ENCODE peak calls at places on chromosomes 12 and 14, in eight cellular contexts. One of them, this sample, is unnamed.

GRCh38 chr12:26869908-26870459 is 37.0 kb upstream of the ITPR2 start:
- DNase-seq in upper lobe of left lung: no peak
- DNase-seq in tibial artery: no peak
- DNase-seq in transverse colon: no peak
- DNase-seq in cardiac muscle cell: no peak
- DNase-seq in left ventricle myocardium inferior: no peak
- DNase-seq in mammary epithelial cell: no peak
- DNase-seq in hepatocyte: no peak
- DNase-seq in this sample: no peak

GRCh38 chr12:91040356-91040755 is 17.5 kb downstream of the KERA start:
- DNase-seq in upper lobe of left lung: no peak
- DNase-seq in tibial artery: no peak
- DNase-seq in transverse colon: no peak
- DNase-seq in cardiac muscle cell: no peak
- DNase-seq in left ventricle myocardium inferior: no peak
- DNase-seq in mammary epithelial cell: no peak
- DNase-seq in hepatocyte: no peak
- DNase-seq in this sample: no peak

GRCh38 chr12:21677622-21678277 is 20.1 kb upstream of the LDHB start:
- DNase-seq in upper lobe of left lung: no peak
- DNase-seq in tibial artery: no peak
- DNase-seq in transverse colon: no peak
- DNase-seq in cardiac muscle cell: no peak
- DNase-seq in left ventricle myocardium inferior: no peak
- DNase-seq in mammary epithelial cell: no peak
- DNase-seq in hepatocyte: no peak
- DNase-seq in this sample: no peak

GRCh38 chr14:77864085-77864484 is 64.2 kb downstream of the ADCK1 start:
- DNase-seq in upper lobe of left lung: no peak
- DNase-seq in tibial artery: no peak
- DNase-seq in transverse colon: no peak
- DNase-seq in cardiac muscle cell: peak; percentile 19
- DNase-seq in left ventricle myocardium inferior: no peak
- DNase-seq in mammary epithelial cell: no peak
- DNase-seq in hepatocyte: no peak
- DNase-seq in this sample: no peak

GRCh38 chr14:91244501-91244901 is at the start of gene GPR68:
- DNase-seq in upper lobe of left lung: peak; percentile 74
- DNase-seq in tibial artery: peak; percentile 77
- DNase-seq in transverse colon: peak; percentile 22
- DNase-seq in cardiac muscle cell: peak; percentile 82
- DNase-seq in left ventricle myocardium inferior: peak; percentile 58
- DNase-seq in mammary epithelial cell: no peak
- DNase-seq in hepatocyte: peak; percentile 51
- DNase-seq in this sample: peak; percentile 66

GRCh38 chr14:73262427-73263183 is 25.3 kb downstream of the PAPLN start:
- DNase-seq in upper lobe of left lung: peak; percentile 63
- DNase-seq in tibial artery: no peak
- DNase-seq in transverse colon: no peak
- DNase-seq in cardiac muscle cell: no peak
- DNase-seq in left ventricle myocardium inferior: no peak
- DNase-seq in mammary epithelial cell: no peak
- DNase-seq in hepatocyte: no peak
- DNase-seq in this sample: no peak

GRCh38 chr14:79412822-79413221 is 798.5 kb downstream of the DIO2 start:
- DNase-seq in upper lobe of left lung: no peak
- DNase-seq in tibial artery: no peak
- DNase-seq in transverse colon: no peak
- DNase-seq in cardiac muscle cell: no peak
- DNase-seq in left ventricle myocardium inferior: no peak
- DNase-seq in mammary epithelial cell: no peak
- DNase-seq in hepatocyte: no peak
- DNase-seq in this sample: no peak

GRCh38 chr12:45244561-45245348 is 28.9 kb downstream of the ANO6 start:
- DNase-seq in upper lobe of left lung: no peak
- DNase-seq in tibial artery: no peak
- DNase-seq in transverse colon: no peak
- DNase-seq in cardiac muscle cell: peak; percentile 77
- DNase-seq in left ventricle myocardium inferior: no peak
- DNase-seq in mammary epithelial cell: no peak
- DNase-seq in hepatocyte: no peak
- DNase-seq in this sample: no peak

GRCh38 chr14:103393687-103394626 is 8.7 kb downstream of the MARK3 start:
- DNase-seq in upper lobe of left lung: no peak
- DNase-seq in tibial artery: no peak
- DNase-seq in transverse colon: no peak
- DNase-seq in cardiac muscle cell: peak; percentile 54
- DNase-seq in left ventricle myocardium inferior: no peak
- DNase-seq in mammary epithelial cell: no peak
- DNase-seq in hepatocyte: peak; percentile 34
- DNase-seq in this sample: no peak

GRCh38 chr14:89190779-89191513 is 226.1 kb downstream of the FOXN3 start:
- DNase-seq in upper lobe of left lung: peak; percentile 36
- DNase-seq in tibial artery: no peak
- DNase-seq in transverse colon: no peak
- DNase-seq in cardiac muscle cell: no peak
- DNase-seq in left ventricle myocardium inferior: no peak
- DNase-seq in mammary epithelial cell: no peak
- DNase-seq in hepatocyte: no peak
- DNase-seq in this sample: no peak

GRCh38 chr14:52363001-52363704 is 49.0 kb downstream of the PTGER2 start:
- DNase-seq in upper lobe of left lung: no peak
- DNase-seq in tibial artery: no peak
- DNase-seq in transverse colon: no peak
- DNase-seq in cardiac muscle cell: no peak
- DNase-seq in left ventricle myocardium inferior: no peak
- DNase-seq in mammary epithelial cell: no peak
- DNase-seq in hepatocyte: no peak
- DNase-seq in this sample: no peak

GRCh38 chr12:12786716-12787601 is 1.5 kb downstream of the APOLD1 start:
- DNase-seq in upper lobe of left lung: peak; percentile 96
- DNase-seq in tibial artery: peak; percentile 92
- DNase-seq in transverse colon: peak; percentile 81
- DNase-seq in cardiac muscle cell: peak; percentile 90
- DNase-seq in left ventricle myocardium inferior: peak; percentile 85
- DNase-seq in mammary epithelial cell: peak; percentile 74
- DNase-seq in hepatocyte: peak; percentile 92
- DNase-seq in this sample: peak; percentile 86

GRCh38 chr12:12717586-12718381 is 616 bp downstream of the CDKN1B start:
- DNase-seq in upper lobe of left lung: peak; percentile 87
- DNase-seq in tibial artery: peak; percentile 73
- DNase-seq in transverse colon: peak; percentile 33
- DNase-seq in cardiac muscle cell: peak; percentile 26
- DNase-seq in left ventricle myocardium inferior: peak; percentile 27
- DNase-seq in mammary epithelial cell: peak; percentile 37
- DNase-seq in hepatocyte: peak; percentile 41
- DNase-seq in this sample: peak; percentile 41

GRCh38 chr12:116539905-116540482 is 19.2 kb upstream of the MAP1LC3B2 start:
- DNase-seq in upper lobe of left lung: no peak
- DNase-seq in tibial artery: peak; percentile 67
- DNase-seq in transverse colon: peak; percentile 38
- DNase-seq in cardiac muscle cell: peak; percentile 70
- DNase-seq in left ventricle myocardium inferior: peak; percentile 53
- DNase-seq in mammary epithelial cell: peak; percentile 68
- DNase-seq in hepatocyte: peak; percentile 62
- DNase-seq in this sample: peak; percentile 67

GRCh38 chr12:113359939-113360748 is 1.8 kb downstream of the PLBD2 start:
- DNase-seq in upper lobe of left lung: no peak
- DNase-seq in tibial artery: no peak
- DNase-seq in transverse colon: no peak
- DNase-seq in cardiac muscle cell: peak; percentile 11
- DNase-seq in left ventricle myocardium inferior: peak; percentile 23
- DNase-seq in mammary epithelial cell: no peak
- DNase-seq in hepatocyte: no peak
- DNase-seq in this sample: no peak

GRCh38 chr14:36655963-36656768 is 5.5 kb upstream of the PAX9 start:
- DNase-seq in upper lobe of left lung: no peak
- DNase-seq in tibial artery: no peak
- DNase-seq in transverse colon: peak; percentile 32
- DNase-seq in cardiac muscle cell: no peak
- DNase-seq in left ventricle myocardium inferior: no peak
- DNase-seq in mammary epithelial cell: no peak
- DNase-seq in hepatocyte: peak; percentile 37
- DNase-seq in this sample: no peak

GRCh38 chr14:59187802-59188460 is 536 bp upstream of the DAAM1 start:
- DNase-seq in upper lobe of left lung: no peak
- DNase-seq in tibial artery: peak; percentile 69
- DNase-seq in transverse colon: peak; percentile 31
- DNase-seq in cardiac muscle cell: no peak
- DNase-seq in left ventricle myocardium inferior: peak; percentile 35
- DNase-seq in mammary epithelial cell: no peak
- DNase-seq in hepatocyte: peak; percentile 50
- DNase-seq in this sample: peak; percentile 60

GRCh38 chr14:31251028-31251958 is 43.7 kb upstream of the HECTD1 start:
- DNase-seq in upper lobe of left lung: no peak
- DNase-seq in tibial artery: no peak
- DNase-seq in transverse colon: peak; percentile 69
- DNase-seq in cardiac muscle cell: no peak
- DNase-seq in left ventricle myocardium inferior: no peak
- DNase-seq in mammary epithelial cell: no peak
- DNase-seq in hepatocyte: no peak
- DNase-seq in this sample: no peak

GRCh38 chr12:11812558-11813421 is 163.3 kb downstream of the ETV6 start:
- DNase-seq in upper lobe of left lung: peak; percentile 43
- DNase-seq in tibial artery: no peak
- DNase-seq in transverse colon: peak; percentile 50
- DNase-seq in cardiac muscle cell: peak; percentile 54
- DNase-seq in left ventricle myocardium inferior: no peak
- DNase-seq in mammary epithelial cell: peak; percentile 36
- DNase-seq in hepatocyte: peak; percentile 35
- DNase-seq in this sample: peak; percentile 65

GRCh38 chr12:13024151-13024946 is 19.8 kb upstream of the FAM234B start:
- DNase-seq in upper lobe of left lung: no peak
- DNase-seq in tibial artery: no peak
- DNase-seq in transverse colon: peak; percentile 33
- DNase-seq in cardiac muscle cell: peak; percentile 70
- DNase-seq in left ventricle myocardium inferior: no peak
- DNase-seq in mammary epithelial cell: no peak
- DNase-seq in hepatocyte: peak; percentile 43
- DNase-seq in this sample: no peak

GRCh38 chr14:63249112-63249511 is 44.9 kb downstream of the RHOJ start:
- DNase-seq in upper lobe of left lung: no peak
- DNase-seq in tibial artery: no peak
- DNase-seq in transverse colon: no peak
- DNase-seq in cardiac muscle cell: peak; percentile 41
- DNase-seq in left ventricle myocardium inferior: no peak
- DNase-seq in mammary epithelial cell: no peak
- DNase-seq in hepatocyte: no peak
- DNase-seq in this sample: no peak

GRCh38 chr12:98572010-98572409 is 21.5 kb upstream of the SLC25A3 start:
- DNase-seq in upper lobe of left lung: no peak
- DNase-seq in tibial artery: no peak
- DNase-seq in transverse colon: no peak
- DNase-seq in cardiac muscle cell: peak; percentile 9
- DNase-seq in left ventricle myocardium inferior: no peak
- DNase-seq in mammary epithelial cell: no peak
- DNase-seq in hepatocyte: no peak
- DNase-seq in this sample: no peak

GRCh38 chr14:95838862-95839261 is 37.8 kb upstream of the TUNAR start:
- DNase-seq in upper lobe of left lung: no peak
- DNase-seq in tibial artery: no peak
- DNase-seq in transverse colon: no peak
- DNase-seq in cardiac muscle cell: no peak
- DNase-seq in left ventricle myocardium inferior: no peak
- DNase-seq in mammary epithelial cell: no peak
- DNase-seq in hepatocyte: no peak
- DNase-seq in this sample: no peak

GRCh38 chr12:71605034-71605433 is 58.6 kb downstream of the ZFC3H1 start:
- DNase-seq in upper lobe of left lung: no peak
- DNase-seq in tibial artery: no peak
- DNase-seq in transverse colon: no peak
- DNase-seq in cardiac muscle cell: no peak
- DNase-seq in left ventricle myocardium inferior: no peak
- DNase-seq in mammary epithelial cell: no peak
- DNase-seq in hepatocyte: no peak
- DNase-seq in this sample: no peak

GRCh38 chr12:115060477-115061168 is 376.6 kb upstream of the TBX3 start:
- DNase-seq in upper lobe of left lung: no peak
- DNase-seq in tibial artery: no peak
- DNase-seq in transverse colon: no peak
- DNase-seq in cardiac muscle cell: no peak
- DNase-seq in left ventricle myocardium inferior: no peak
- DNase-seq in mammary epithelial cell: no peak
- DNase-seq in hepatocyte: peak; percentile 13
- DNase-seq in this sample: no peak

GRCh38 chr12:2191534-2192153 is 138.9 kb downstream of the CACNA1C start:
- DNase-seq in upper lobe of left lung: no peak
- DNase-seq in tibial artery: no peak
- DNase-seq in transverse colon: no peak
- DNase-seq in cardiac muscle cell: no peak
- DNase-seq in left ventricle myocardium inferior: no peak
- DNase-seq in mammary epithelial cell: no peak
- DNase-seq in hepatocyte: no peak
- DNase-seq in this sample: no peak
- H3K4me3 ChIP-seq in upper lobe of left lung: no peak overlapping the region
- H3K4me3 ChIP-seq in tibial artery: no peak overlapping the region
- H3K4me3 ChIP-seq in transverse colon: no peak overlapping the region
- H3K4me3 ChIP-seq in cardiac muscle cell: no peak overlapping the region
- H3K4me3 ChIP-seq in left ventricle myocardium inferior: no peak overlapping the region
- H3K4me3 ChIP-seq in mammary epithelial cell: no peak overlapping the region
- H3K4me3 ChIP-seq in hepatocyte: no peak overlapping the region
- H3K4me3 ChIP-seq in this sample: no peak overlapping the region

GRCh38 chr12:4435537-4435936 is 10.1 kb downstream of the FGF6 start:
- DNase-seq in upper lobe of left lung: no peak
- DNase-seq in tibial artery: no peak
- DNase-seq in transverse colon: no peak
- DNase-seq in cardiac muscle cell: no peak
- DNase-seq in left ventricle myocardium inferior: no peak
- DNase-seq in mammary epithelial cell: no peak
- DNase-seq in hepatocyte: no peak
- DNase-seq in this sample: no peak
- H3K27me3 ChIP-seq in upper lobe of left lung: no peaks in the 10 kb centered on the region
- H3K27me3 ChIP-seq in tibial artery: no peaks in the 10 kb centered on the region
- H3K27me3 ChIP-seq in transverse colon: no peaks in the 10 kb centered on the region
- H3K27me3 ChIP-seq in cardiac muscle cell: no peaks in the 10 kb centered on the region
- H3K27me3 ChIP-seq in left ventricle myocardium inferior: peaks cover 10% of the 10 kb centered on the region
- H3K27me3 ChIP-seq in mammary epithelial cell: no peaks in the 10 kb centered on the region
- H3K27me3 ChIP-seq in hepatocyte: peaks cover 20% of the 10 kb centered on the region
- H3K27me3 ChIP-seq in this sample: no peaks in the 10 kb centered on the region

DNA sequence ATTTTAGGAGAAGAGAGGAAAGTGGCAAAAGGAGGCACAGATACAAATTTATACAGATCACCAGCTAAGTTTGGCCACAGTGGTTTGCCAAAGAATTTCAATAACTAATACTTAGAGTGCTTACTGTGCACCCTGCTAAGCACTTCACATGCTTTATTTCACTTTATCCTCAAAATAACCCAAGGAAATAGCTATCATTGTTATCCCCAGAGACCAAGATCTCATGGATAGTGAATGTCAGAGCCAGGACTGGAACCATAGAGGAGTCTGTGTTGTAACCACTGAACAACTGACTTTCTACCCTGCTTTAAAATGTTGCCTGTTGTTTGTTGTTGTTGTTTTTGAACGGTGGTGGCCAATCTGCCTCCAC is 1.3 kb upstream of the TCP11L2 start:
- DNase-seq in upper lobe of left lung: no peak
- DNase-seq in tibial artery: no peak
- DNase-seq in transverse colon: no peak
- DNase-seq in cardiac muscle cell: peak; percentile 11
- DNase-seq in left ventricle myocardium inferior: no peak
- DNase-seq in mammary epithelial cell: no peak
- DNase-seq in hepatocyte: no peak
- DNase-seq in this sample: no peak
- TF ChIP-seq CTCF in upper lobe of left lung: no peak
- TF ChIP-seq CTCF in tibial artery: no peak
- TF ChIP-seq CTCF in transverse colon: no peak
- TF ChIP-seq CTCF in cardiac muscle cell: no peak
- TF ChIP-seq CTCF in left ventricle myocardium inferior: no peak
- TF ChIP-seq CTCF in mammary epithelial cell: no peak
- TF ChIP-seq CTCF in hepatocyte: no peak
- TF ChIP-seq CTCF in this sample: no peak

GRCh38 chr14:101721951-101722661 is 39.4 kb upstream of the PPP2R5C start:
- DNase-seq in upper lobe of left lung: no peak
- DNase-seq in tibial artery: no peak
- DNase-seq in transverse colon: peak; percentile 83
- DNase-seq in cardiac muscle cell: peak; percentile 40
- DNase-seq in left ventricle myocardium inferior: no peak
- DNase-seq in mammary epithelial cell: peak; percentile 85
- DNase-seq in hepatocyte: no peak
- DNase-seq in this sample: peak; percentile 65
- H3K4me3 ChIP-seq in upper lobe of left lung: no peak overlapping the region
- H3K4me3 ChIP-seq in tibial artery: no peak overlapping the region
- H3K4me3 ChIP-seq in transverse colon: no peak overlapping the region
- H3K4me3 ChIP-seq in cardiac muscle cell: no peak overlapping the region
- H3K4me3 ChIP-seq in left ventricle myocardium inferior: peak overlapping the region; percentile 17
- H3K4me3 ChIP-seq in mammary epithelial cell: no peak overlapping the region
- H3K4me3 ChIP-seq in hepatocyte: no peak overlapping the region
- H3K4me3 ChIP-seq in this sample: no peak overlapping the region